ENCODE peak calls at places on chromosomes 13 and 19, in eight cellular contexts. Y is brain microvascular endothelial cell, W is memory B cell, G is spleen, A is body of pancreas, X is NCI-H1092 treated with DMSO at 0.1 percent for 48 hours, V is MCF 10A, C is WERI-Rb-1. U is an unnamed sample.

GRCh38 chr19:4069331-4069959 is 2.7 kb upstream of the ZBTB7A start:
- DNase-seq in G (peak), A (no peak), Y (no peak), V (no peak), W (no peak), C (no peak), X (no peak), U (no peak)

GRCh38 chr19:19475845-19476828 is 39.2 kb downstream of the TSSK6 start:
- DNase-seq in W (no peak), C (peak), X (no peak), V (peak), A (no peak), G (no peak), Y (no peak), U (peak)

GRCh38 chr13:114161644-114162532 is 17.2 kb upstream of the CFAP97D2 start:
- DNase-seq in C (no peak), W (no peak), Y (no peak), V (peak), A (no peak), X (peak), G (peak), U (no peak)

GRCh38 chr13:86591862-86592261 is 792.6 kb upstream of the SLITRK6 start:
- DNase-seq in G (no peak), C (no peak), X (no peak), W (no peak), Y (no peak), V (peak), A (no peak), U (no peak)

GRCh38 chr19:39307822-39308530 is 11.8 kb downstream of the IFNL1 start:
- DNase-seq in V (no peak), G (peak), X (no peak), C (no peak), Y (no peak), W (no peak), A (no peak), U (no peak)

GRCh38 chr13:43864921-43865320 is 14.6 kb downstream of the CCDC122 start:
- DNase-seq in G (no peak), X (no peak), C (no peak), A (no peak), V (no peak), W (no peak), Y (no peak), U (no peak)

GRCh38 chr13:52010890-52011689 is at the start of gene ATP7B:
- DNase-seq in G (peak), V (no peak), Y (no peak), W (peak), C (peak), A (no peak), X (no peak), U (peak)

GRCh38 chr13:50678464-50679162 is 164.9 kb downstream of the DLEU7 start:
- DNase-seq in Y (peak), X (no peak), A (no peak), V (peak), C (no peak), G (no peak), W (no peak), U (no peak)

GRCh38 chr13:99991013-99991805 is 9.6 kb downstream of the ZIC2 start:
- DNase-seq in X (no peak), V (no peak), C (no peak), A (no peak), G (no peak), W (no peak), Y (no peak), U (no peak)

GRCh38 chr13:30319703-30320102 is 12.4 kb upstream of the KATNAL1 start:
- DNase-seq in C (no peak), Y (no peak), A (no peak), G (no peak), V (no peak), W (no peak), X (no peak), U (no peak)

GRCh38 chr19:15683411-15683810 is 10.5 kb downstream of the CYP4F12 start:
- DNase-seq in C (no peak), W (no peak), Y (no peak), G (no peak), V (no peak), X (no peak), A (no peak), U (no peak)

GRCh38 chr13:49551245-49551644 is 34.1 kb downstream of the RCBTB1 start:
- DNase-seq in Y (no peak), W (no peak), A (no peak), V (no peak), X (no peak), C (no peak), G (no peak), U (no peak)

GRCh38 chr13:103386341-103386740 is 320.1 kb upstream of the SLC10A2 start:
- DNase-seq in Y (peak), W (no peak), A (no peak), V (peak), X (no peak), C (no peak), G (no peak), U (no peak)

GRCh38 chr19:29524201-29524911 is 1.4 kb upstream of the VSTM2B start:
- DNase-seq in Y (no peak), A (no peak), C (no peak), W (no peak), X (no peak), V (no peak), G (peak), U (no peak)

GRCh38 chr13:38759390-38759789 is 72.5 kb downstream of the FREM2 start:
- DNase-seq in V (no peak), W (no peak), A (no peak), X (no peak), Y (no peak), G (no peak), C (no peak), U (no peak)

GRCh38 chr13:44879452-44880058 is 109.7 kb downstream of the NUFIP1 start:
- DNase-seq in C (no peak), W (no peak), A (peak), X (peak), V (peak), G (no peak), Y (peak), U (peak)

GRCh38 chr13:99258210-99258860 is at the start of gene GPR18:
- DNase-seq in C (no peak), Y (no peak), V (no peak), A (no peak), X (no peak), G (no peak), W (no peak), U (no peak)

GRCh38 chr13:39253774-39254173 is 215.5 kb downstream of the NHLRC3 start:
- DNase-seq in W (no peak), V (no peak), X (no peak), Y (peak), A (no peak), G (no peak), C (no peak), U (no peak)

GRCh38 chr13:114100446-114101320 is 31.7 kb downstream of the RASA3 start:
- DNase-seq in Y (no peak), A (peak), V (no peak), W (no peak), G (peak), X (no peak), C (peak), U (no peak)

GRCh38 chr19:38801359-38802095 is 11.2 kb downstream of the LGALS4 start:
- DNase-seq in G (peak), V (no peak), W (no peak), C (no peak), X (no peak), Y (no peak), A (no peak), U (no peak)

GRCh38 chr19:35000647-35001501 is 751 bp downstream of the GRAMD1A start:
- DNase-seq in G (peak), X (peak), W (peak), C (no peak), A (peak), V (peak), Y (peak), U (peak)

GRCh38 chr13:104098421-104098820 is 1032.2 kb upstream of the SLC10A2 start:
- DNase-seq in V (peak), A (no peak), C (no peak), X (no peak), G (no peak), Y (no peak), W (no peak), U (no peak)

GRCh38 chr19:35949131-35949530 is 13.0 kb downstream of the LRFN3 start:
- DNase-seq in V (no peak), W (no peak), C (no peak), Y (no peak), A (no peak), X (no peak), G (no peak), U (no peak)

GRCh38 chr13:68304287-68304893 is 1074.3 kb upstream of the PCDH9 start:
- DNase-seq in Y (no peak), C (peak), X (peak), G (no peak), A (no peak), V (peak), W (no peak), U (peak)

GRCh38 chr13:67223742-67224141 is 6.4 kb downstream of the PCDH9 start:
- DNase-seq in W (no peak), V (no peak), X (no peak), G (no peak), Y (no peak), C (no peak), A (no peak), U (no peak)

GRCh38 chr19:6800991-6801396 is 28.5 kb downstream of the VAV1 start:
- DNase-seq in A (no peak), G (no peak), V (peak), W (peak), C (no peak), X (no peak), Y (peak), U (no peak)

GRCh38 chr19:46288896-46289588 is 7.8 kb upstream of the HIF3A start:
- DNase-seq in G (no peak), X (no peak), A (no peak), C (no peak), V (peak), W (no peak), Y (peak), U (peak)

GRCh38 chr19:49459388-49459787 is 6.4 kb downstream of the ALDH16A1 start:
- DNase-seq in X (no peak), G (no peak), W (no peak), C (no peak), V (no peak), Y (no peak), A (no peak), U (no peak)

GRCh38 chr19:16076154-16076957 is at the start of gene TPM4:
- DNase-seq in X (peak), Y (peak), A (peak), V (peak), G (peak), C (peak), W (peak), U (peak)

GRCh38 chr19:772730-773436 is 22.0 kb downstream of the MISP start:
- DNase-seq in A (no peak), Y (no peak), V (no peak), W (no peak), C (peak), X (no peak), G (no peak), U (no peak)

GRCh38 chr13:107373551-107373950 is 805.6 kb upstream of the ARGLU1 start:
- DNase-seq in X (peak), G (no peak), Y (peak), V (peak), A (no peak), C (no peak), W (no peak), U (peak)